ENCODE peak calls at places on chromosomes 6 and 20, in four cellular contexts. One of them, this sample, is unnamed.

GRCh38 chr20:5945963-5946362 is 4.4 kb downstream of the TRMT6 start:
- DNase-seq in neural crest cell: no peak
- DNase-seq in upper lobe of left lung: no peak
- DNase-seq in endodermal cell: no peak
- DNase-seq in this sample: no peak

GRCh38 chr20:4876731-4877130 is 124.6 kb downstream of the SLC23A2 start:
- DNase-seq in endodermal cell: no peak
- DNase-seq in upper lobe of left lung: no peak
- DNase-seq in neural crest cell: no peak
- DNase-seq in this sample: no peak

GRCh38 chr6:125819927-125820326 is 29.2 kb downstream of the NCOA7 start:
- DNase-seq in upper lobe of left lung: no peak
- DNase-seq in endodermal cell: no peak
- DNase-seq in neural crest cell: no peak
- DNase-seq in this sample: no peak

GRCh38 chr20:20549699-20550098 is 162.7 kb downstream of the RALGAPA2 start:
- DNase-seq in endodermal cell: no peak
- DNase-seq in upper lobe of left lung: no peak
- DNase-seq in neural crest cell: no peak
- DNase-seq in this sample: no peak

GRCh38 chr6:79421707-79422484 is 115.3 kb downstream of the LCA5 start:
- DNase-seq in endodermal cell: no peak
- DNase-seq in upper lobe of left lung: no peak
- DNase-seq in neural crest cell: no peak
- DNase-seq in this sample: no peak

GRCh38 chr6:44608175-44608574 is 220.7 kb downstream of the CDC5L start:
- DNase-seq in neural crest cell: no peak
- DNase-seq in upper lobe of left lung: no peak
- DNase-seq in endodermal cell: no peak
- DNase-seq in this sample: no peak

GRCh38 chr6:121984956-121985355 is 414.5 kb upstream of the HSF2 start:
- DNase-seq in neural crest cell: no peak
- DNase-seq in upper lobe of left lung: no peak
- DNase-seq in endodermal cell: peak
- DNase-seq in this sample: no peak

GRCh38 chr20:35497780-35498189 is 31.7 kb downstream of the C20orf173 start:
- DNase-seq in neural crest cell: no peak
- DNase-seq in endodermal cell: no peak
- DNase-seq in upper lobe of left lung: peak
- DNase-seq in this sample: no peak

GRCh38 chr6:71383891-71384489 is 95.4 kb downstream of the OGFRL1 start:
- DNase-seq in endodermal cell: no peak
- DNase-seq in neural crest cell: peak
- DNase-seq in upper lobe of left lung: no peak
- DNase-seq in this sample: no peak

GRCh38 chr20:9360427-9360826 is 154.0 kb upstream of the LAMP5 start:
- DNase-seq in neural crest cell: no peak
- DNase-seq in endodermal cell: no peak
- DNase-seq in upper lobe of left lung: no peak
- DNase-seq in this sample: no peak

GRCh38 chr6:159104931-159105330 is 60.1 kb upstream of the TAGAP start:
- DNase-seq in endodermal cell: peak
- DNase-seq in neural crest cell: no peak
- DNase-seq in upper lobe of left lung: no peak
- DNase-seq in this sample: peak

GRCh38 chr6:16802071-16802470 is 40.8 kb upstream of the ATXN1 start:
- DNase-seq in endodermal cell: no peak
- DNase-seq in neural crest cell: no peak
- DNase-seq in upper lobe of left lung: no peak
- DNase-seq in this sample: no peak

GRCh38 chr6:20808984-20809383 is 274.7 kb downstream of the CDKAL1 start:
- DNase-seq in upper lobe of left lung: no peak
- DNase-seq in endodermal cell: no peak
- DNase-seq in neural crest cell: no peak
- DNase-seq in this sample: no peak

GRCh38 chr6:128882560-128882959 is 378 bp upstream of the LAMA2 start:
- DNase-seq in upper lobe of left lung: no peak
- DNase-seq in endodermal cell: peak
- DNase-seq in neural crest cell: no peak
- DNase-seq in this sample: no peak

GRCh38 chr20:42646250-42646649 is 543.5 kb downstream of the PTPRT start:
- DNase-seq in endodermal cell: no peak
- DNase-seq in upper lobe of left lung: no peak
- DNase-seq in neural crest cell: no peak
- DNase-seq in this sample: no peak

GRCh38 chr20:50333856-50334255 is 143.2 kb downstream of the CEBPB start:
- DNase-seq in upper lobe of left lung: no peak
- DNase-seq in neural crest cell: no peak
- DNase-seq in endodermal cell: no peak
- DNase-seq in this sample: no peak

GRCh38 chr6:105786890-105787655 is 299.1 kb upstream of the PRDM1 start:
- DNase-seq in upper lobe of left lung: no peak
- DNase-seq in neural crest cell: no peak
- DNase-seq in endodermal cell: no peak
- DNase-seq in this sample: no peak

GRCh38 chr6:146670161-146670560 is 71.4 kb downstream of the ADGB start:
- DNase-seq in upper lobe of left lung: no peak
- DNase-seq in neural crest cell: no peak
- DNase-seq in endodermal cell: no peak
- DNase-seq in this sample: no peak

GRCh38 chr20:43988867-43989266 is 74.2 kb downstream of the TOX2 start:
- DNase-seq in upper lobe of left lung: no peak
- DNase-seq in endodermal cell: no peak
- DNase-seq in neural crest cell: no peak
- DNase-seq in this sample: no peak

GRCh38 chr20:58995461-58996225 is 11.4 kb downstream of the CTSZ start:
- DNase-seq in neural crest cell: no peak
- DNase-seq in upper lobe of left lung: peak
- DNase-seq in endodermal cell: no peak
- DNase-seq in this sample: no peak

GRCh38 chr6:11392778-11393507 is 144.6 kb upstream of the TMEM170B start:
- DNase-seq in upper lobe of left lung: no peak
- DNase-seq in endodermal cell: no peak
- DNase-seq in neural crest cell: no peak
- DNase-seq in this sample: no peak

GRCh38 chr6:105560611-105561066 is 157.8 kb upstream of the PREP start:
- DNase-seq in neural crest cell: no peak
- DNase-seq in endodermal cell: no peak
- DNase-seq in upper lobe of left lung: no peak
- DNase-seq in this sample: no peak

GRCh38 chr6:145866449-145867401 is 52.1 kb upstream of the FBXO30 start:
- DNase-seq in endodermal cell: no peak
- DNase-seq in upper lobe of left lung: no peak
- DNase-seq in neural crest cell: no peak
- DNase-seq in this sample: no peak

GRCh38 chr20:50434653-50435396 is 75.4 kb upstream of the PTPN1 start:
- DNase-seq in neural crest cell: no peak
- DNase-seq in upper lobe of left lung: no peak
- DNase-seq in endodermal cell: peak
- DNase-seq in this sample: no peak

GRCh38 chr6:134425521-134426316 is 107.8 kb upstream of the SGK1 start:
- DNase-seq in neural crest cell: no peak
- DNase-seq in endodermal cell: no peak
- DNase-seq in upper lobe of left lung: no peak
- DNase-seq in this sample: no peak

GRCh38 chr6:24926192-24926591 is 9.6 kb downstream of the RIPOR2 start:
- DNase-seq in neural crest cell: no peak
- DNase-seq in endodermal cell: no peak
- DNase-seq in upper lobe of left lung: no peak
- DNase-seq in this sample: no peak

GRCh38 chr6:133646021-133646682 is 242.8 kb upstream of the TCF21 start:
- DNase-seq in endodermal cell: no peak
- DNase-seq in upper lobe of left lung: no peak
- DNase-seq in neural crest cell: no peak
- DNase-seq in this sample: no peak

GRCh38 chr6:4281341-4282293 is 146.2 kb upstream of the ECI2 start:
- DNase-seq in upper lobe of left lung: peak
- DNase-seq in endodermal cell: peak
- DNase-seq in neural crest cell: peak
- DNase-seq in this sample: peak
- TF ChIP-seq CTCF in upper lobe of left lung: peak
- TF ChIP-seq CTCF in endodermal cell: peak
- TF ChIP-seq CTCF in neural crest cell: no peak
- TF ChIP-seq CTCF in this sample: no peak

GRCh38 chr20:577167-577791 is 32.8 kb downstream of the TCF15 start:
- DNase-seq in endodermal cell: peak
- DNase-seq in neural crest cell: no peak
- DNase-seq in upper lobe of left lung: no peak
- DNase-seq in this sample: no peak
- TF ChIP-seq CTCF in endodermal cell: peak
- TF ChIP-seq CTCF in neural crest cell: peak
- TF ChIP-seq CTCF in upper lobe of left lung: no peak
- TF ChIP-seq CTCF in this sample: no peak

GRCh38 chr6:42453027-42453648 is 1.4 kb upstream of the TRERF1 start:
- DNase-seq in endodermal cell: peak
- DNase-seq in upper lobe of left lung: peak
- DNase-seq in neural crest cell: peak
- DNase-seq in this sample: peak
- TF ChIP-seq CTCF in endodermal cell: no peak
- TF ChIP-seq CTCF in upper lobe of left lung: no peak
- TF ChIP-seq CTCF in neural crest cell: no peak
- TF ChIP-seq CTCF in this sample: no peak

GRCh38 chr6:35034411-35035171 is 106.5 kb downstream of the TCP11 start:
- DNase-seq in upper lobe of left lung: no peak
- DNase-seq in endodermal cell: peak
- DNase-seq in neural crest cell: no peak
- DNase-seq in this sample: no peak

GRCh38 chr6:35036059-35036827 is 104.9 kb downstream of the TCP11 start:
- DNase-seq in endodermal cell: no peak
- DNase-seq in upper lobe of left lung: no peak
- DNase-seq in neural crest cell: no peak
- DNase-seq in this sample: no peak

GRCh38 chr6:35031611-35032529 is 109.3 kb downstream of the TCP11 start:
- DNase-seq in endodermal cell: no peak
- DNase-seq in upper lobe of left lung: no peak
- DNase-seq in neural crest cell: no peak
- DNase-seq in this sample: no peak

GRCh38 chr6:35035481-35036030 is 105.6 kb downstream of the TCP11 start:
- DNase-seq in upper lobe of left lung: no peak
- DNase-seq in neural crest cell: no peak
- DNase-seq in endodermal cell: peak
- DNase-seq in this sample: no peak

GRCh38 chr6:35033683-35034082 is 107.5 kb downstream of the TCP11 start:
- DNase-seq in neural crest cell: no peak
- DNase-seq in upper lobe of left lung: no peak
- DNase-seq in endodermal cell: no peak
- DNase-seq in this sample: no peak
- TF ChIP-seq CTCF in neural crest cell: no peak
- TF ChIP-seq CTCF in upper lobe of left lung: no peak
- TF ChIP-seq CTCF in endodermal cell: no peak
- TF ChIP-seq CTCF in this sample: no peak

GRCh38 chr20:62387219-62387913 is 463 bp downstream of the RPS21 start:
- DNase-seq in upper lobe of left lung: no peak
- DNase-seq in neural crest cell: no peak
- DNase-seq in endodermal cell: no peak
- DNase-seq in this sample: no peak

GRCh38 chr20:62387993-62388635 is 1.2 kb downstream of the RPS21 start:
- DNase-seq in endodermal cell: no peak
- DNase-seq in neural crest cell: no peak
- DNase-seq in upper lobe of left lung: peak
- DNase-seq in this sample: no peak

GRCh38 chr20:62390306-62391164 is 3.6 kb downstream of the RPS21 start:
- DNase-seq in neural crest cell: no peak
- DNase-seq in upper lobe of left lung: peak
- DNase-seq in endodermal cell: no peak
- DNase-seq in this sample: no peak

GRCh38 chr20:62389601-62390087 is 2.7 kb downstream of the RPS21 start:
- DNase-seq in upper lobe of left lung: no peak
- DNase-seq in endodermal cell: no peak
- DNase-seq in neural crest cell: no peak
- DNase-seq in this sample: no peak

DNA sequence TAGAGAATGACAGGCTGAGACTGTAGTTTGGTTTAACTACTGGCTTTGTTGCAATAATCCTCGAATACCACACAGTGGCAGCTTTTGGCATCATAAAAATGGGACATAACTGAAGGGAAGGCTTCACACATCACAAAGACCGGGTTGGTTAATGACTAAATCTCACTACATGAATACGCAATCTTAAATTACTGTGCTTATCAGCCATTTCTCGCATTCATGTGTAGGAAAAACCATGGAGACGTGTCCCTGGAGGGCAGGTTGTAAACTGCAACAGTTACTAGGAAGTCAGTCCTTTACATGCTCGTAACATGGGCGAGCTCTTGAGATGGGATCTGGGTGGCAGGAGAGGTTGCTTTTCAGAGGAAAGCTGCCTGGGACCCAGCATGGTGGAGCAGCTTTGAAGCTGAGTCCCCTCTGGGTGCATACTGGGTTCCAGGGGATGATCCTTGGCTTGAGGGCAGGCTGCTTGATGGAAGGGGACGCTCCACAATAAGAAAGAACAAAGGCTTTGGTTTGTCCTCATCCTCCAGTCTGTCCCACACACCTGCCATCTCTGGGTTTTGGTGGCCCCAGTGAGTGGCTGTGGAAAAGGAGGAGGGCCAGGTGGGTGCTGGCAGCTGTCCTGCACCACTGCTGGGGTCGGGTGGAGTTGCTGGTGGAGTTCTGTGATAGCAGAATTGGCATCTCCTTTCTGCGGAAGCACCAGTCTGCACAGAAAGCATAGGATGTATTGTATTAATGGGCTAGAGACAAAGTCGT is 2.1 kb downstream of the RPS21 start:
- DNase-seq in neural crest cell: no peak
- DNase-seq in upper lobe of left lung: no peak
- DNase-seq in endodermal cell: no peak
- DNase-seq in this sample: no peak
- TF ChIP-seq CTCF in neural crest cell: peak
- TF ChIP-seq CTCF in upper lobe of left lung: no peak
- TF ChIP-seq CTCF in endodermal cell: peak
- TF ChIP-seq CTCF in this sample: no peak

GRCh38 chr20:56515657-56516381 is 8.7 kb upstream of the FAM209A start:
- DNase-seq in neural crest cell: no peak
- DNase-seq in endodermal cell: no peak
- DNase-seq in upper lobe of left lung: no peak
- DNase-seq in this sample: no peak
- TF ChIP-seq CTCF in neural crest cell: no peak
- TF ChIP-seq CTCF in endodermal cell: peak
- TF ChIP-seq CTCF in upper lobe of left lung: no peak
- TF ChIP-seq CTCF in this sample: no peak

This sample was measured in activated B cell treated with CpG ODN at 0.5 μM for 24 hours.